ENCODE peak calls at places on chromosomes 3 and 15, in five cellular contexts. D is nephron progenitor cell, N is astrocyte of the spinal cord, A is mammary epithelial cell, S is WTC11. Z is an unnamed sample.

GRCh38 chr15:69415381-69415780 is 1.2 kb downstream of the KIF23 start:
- DNase-seq in D (no peak), N (no peak), S (no peak), A (no peak), Z (no peak)

GRCh38 chr3:102354818-102355515 is 79.8 kb upstream of the ZPLD1 start:
- DNase-seq in N (peak), A (peak), D (no peak), S (no peak), Z (no peak)

GRCh38 chr3:126137490-126138130 is 42.8 kb downstream of the ALDH1L1 start:
- DNase-seq in A (no peak), N (no peak), D (no peak), S (no peak), Z (no peak)

GRCh38 chr15:50190166-50190570 is 8.2 kb downstream of the SLC27A2 start:
- DNase-seq in N (no peak), A (no peak), D (no peak), S (no peak), Z (no peak)

GRCh38 chr3:67610458-67610857 is 44.0 kb downstream of the SUCLG2 start:
- DNase-seq in N (peak), D (no peak), S (no peak), A (peak), Z (no peak)

GRCh38 chr15:93063292-93063671 is 25.7 kb downstream of the RGMA start:
- DNase-seq in N (no peak), D (no peak), A (peak), S (no peak), Z (no peak)

GRCh38 chr3:155602307-155602706 is 142.6 kb downstream of the PLCH1 start:
- DNase-seq in S (no peak), D (no peak), A (no peak), N (no peak), Z (no peak)

GRCh38 chr15:100764778-100765457 is 114.7 kb upstream of the ALDH1A3 start:
- DNase-seq in A (no peak), D (no peak), S (peak), N (peak), Z (no peak)

GRCh38 chr3:2838533-2839157 is 271.5 kb downstream of the IL5RA start:
- DNase-seq in S (no peak), D (peak), N (no peak), A (no peak), Z (no peak)

GRCh38 chr3:129277829-129278271 is 820 bp upstream of the HMCES start:
- DNase-seq in S (peak), N (peak), A (no peak), D (peak), Z (peak)

GRCh38 chr15:99441871-99442267 is 123.9 kb upstream of the MEF2A start:
- DNase-seq in D (no peak), A (no peak), N (no peak), S (no peak), Z (peak)

GRCh38 chr3:64122476-64122875 is 99.2 kb upstream of the PSMD6 start:
- DNase-seq in N (no peak), A (no peak), S (no peak), D (no peak), Z (no peak)

GRCh38 chr3:99410789-99411311 is 227.5 kb upstream of the COL8A1 start:
- DNase-seq in A (peak), N (peak), D (peak), S (no peak), Z (no peak)

GRCh38 chr15:63396546-63396939 is 14.9 kb upstream of the CA12 start:
- DNase-seq in A (no peak), N (no peak), D (no peak), S (no peak), Z (no peak)

GRCh38 chr3:147449669-147450068 is 40.5 kb downstream of the ZIC1 start:
- DNase-seq in N (no peak), A (no peak), D (no peak), S (no peak), Z (no peak)

GRCh38 chr3:71461749-71462483 is 121.6 kb downstream of the FOXP1 start:
- DNase-seq in N (peak), A (no peak), S (no peak), D (no peak), Z (no peak)

GRCh38 chr15:97875513-97876285 is 84.8 kb upstream of the ARRDC4 start:
- DNase-seq in D (no peak), A (no peak), S (peak), N (no peak), Z (no peak)

GRCh38 chr3:15291589-15292541 is 40.5 kb downstream of the SH3BP5 start:
- DNase-seq in D (no peak), A (no peak), N (no peak), S (no peak), Z (no peak)

GRCh38 chr3:71361346-71361745 is 222.2 kb downstream of the FOXP1 start:
- DNase-seq in A (no peak), D (peak), S (no peak), N (no peak), Z (no peak)

GRCh38 chr3:47282424-47283192 is at the start of the genes KIF9 and KLHL18:
- DNase-seq in A (peak), D (peak), N (peak), S (peak), Z (peak)
- TF ChIP-seq CTCF in A (no peak), D (no peak), N (no peak), S (no peak), Z (no peak)

GRCh38 chr3:191240432-191240831 is 41.4 kb downstream of the OSTN start:
- DNase-seq in S (no peak), D (no peak), A (no peak), N (no peak), Z (peak)

GRCh38 chr3:191246628-191247027 is 47.6 kb downstream of the OSTN start:
- DNase-seq in A (peak), D (no peak), N (peak), S (no peak), Z (no peak)

GRCh38 chr3:191238321-191238817 is 39.3 kb downstream of the OSTN start:
- DNase-seq in D (no peak), S (no peak), A (no peak), N (peak), Z (no peak)

GRCh38 chr3:191239439-191240035 is 40.5 kb downstream of the OSTN start:
- DNase-seq in A (no peak), D (no peak), N (no peak), S (no peak), Z (no peak)

DNA sequence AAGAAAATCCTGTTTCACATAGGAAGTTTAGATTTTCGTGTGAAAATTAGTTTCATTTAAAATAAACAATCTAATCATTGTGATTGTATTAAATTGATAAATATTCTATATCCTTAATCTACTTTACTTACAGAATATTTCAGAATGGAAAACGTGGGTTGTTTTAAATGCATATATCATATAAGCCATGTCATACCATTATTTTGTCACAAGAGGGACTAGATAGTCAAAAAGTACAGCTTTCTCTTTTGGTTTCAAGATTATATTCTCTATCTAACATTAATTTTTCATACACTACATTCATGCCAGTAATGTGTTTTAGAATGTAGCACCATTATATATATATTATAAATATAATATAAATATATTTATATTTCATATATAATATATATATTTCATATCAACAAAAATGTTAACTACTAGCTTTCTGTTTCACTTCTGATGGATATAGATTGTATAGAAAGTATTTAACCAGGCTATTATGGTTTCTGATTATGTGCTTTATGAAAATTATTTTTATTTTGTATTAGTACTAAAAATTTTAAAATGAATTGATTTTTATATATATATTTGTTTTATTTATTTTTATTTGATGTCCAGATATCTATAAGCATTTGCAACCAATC is 45.3 kb downstream of the OSTN start:
- DNase-seq in S (no peak), D (no peak), A (no peak), N (no peak), Z (no peak)
- TF ChIP-seq CTCF in S (peak), D (peak), A (peak), N (peak), Z (peak)

GRCh38 chr3:46848271-46849097 is 14.8 kb downstream of the MYL3 start:
- DNase-seq in D (peak), N (peak), S (peak), A (no peak), Z (peak)
- TF ChIP-seq CTCF in D (peak), N (peak), S (peak), A (peak), Z (peak)

GRCh38 chr3:46544771-46545503 is 21.2 kb downstream of the LRRC2 start:
- DNase-seq in D (no peak), A (peak), S (no peak), N (no peak), Z (no peak)
- TF ChIP-seq CTCF in D (no peak), A (peak), S (no peak), N (no peak), Z (no peak)

GRCh38 chr3:34015204-34016142 is 217.0 kb downstream of the PDCD6IP start:
- DNase-seq in N (peak), D (no peak), S (peak), A (no peak), Z (no peak)
- TF ChIP-seq CTCF in N (peak), D (peak), S (no peak), A (peak), Z (peak)

GRCh38 chr3:165210132-165210531 is 13.9 kb upstream of the SLITRK3 start:
- DNase-seq in A (no peak), S (no peak), D (no peak), N (no peak), Z (no peak)
- TF ChIP-seq CTCF in A (peak), S (no peak), D (peak), N (peak), Z (peak)

Z was measured in glutamatergic neuron.